ENCODE peak calls at places on chromosomes 12 and 14, in seven cellular contexts. L is left ventricle myocardium inferior; I is uterus; Z is PC-9; M is CD8-positive, alpha-beta T cell; Y is BE2C; J is transverse colon. O is an unnamed sample.
A peak's percentile ranks its signal among the peaks of the same experiment; 100 is the strongest.

GRCh38 chr12:110948041-110948440 is 27.7 kb upstream of the MYL2 start:
- DNase-seq in L (no peak), I (no peak), Z (no peak), M (no peak), Y (no peak), J (no peak), O (no peak)

GRCh38 chr14:94144765-94145164 is 15.4 kb upstream of the IFI27L2 start:
- DNase-seq in L (no peak), I (no peak), Z (no peak), M (no peak), Y (no peak), J (no peak), O (no peak)

GRCh38 chr12:66716522-66716921 is 37.6 kb upstream of the GRIP1 start:
- DNase-seq in L (no peak), I (no peak), Z (no peak), M (no peak), Y (no peak), J (no peak), O (no peak)

GRCh38 chr14:24416932-24417619 is 12.4 kb downstream of the CBLN3 start:
- DNase-seq in L (no peak), I (no peak), Z (no peak), M (no peak), Y (no peak), J (no peak), O (no peak)

GRCh38 chr12:24922109-24922508 is 26.8 kb downstream of the BCAT1 start:
- DNase-seq in L (no peak), I (no peak), Z (no peak), M (no peak), Y (no peak), J (no peak), O (no peak)

GRCh38 chr12:6606331-6607131 is 648 bp downstream of the CHD4 start:
- DNase-seq in L (peak; percentile 77), I (peak; percentile 74), Z (peak; percentile 40), M (peak; percentile 76), Y (peak; percentile 77), J (peak; percentile 72), O (peak; percentile 63)

GRCh38 chr12:55862286-55862685 is 19.6 kb upstream of the MMP19 start:
- DNase-seq in L (no peak), I (no peak), Z (no peak), M (no peak), Y (no peak), J (no peak), O (no peak)

GRCh38 chr12:110657747-110658146 is 31.2 kb downstream of the HVCN1 start:
- DNase-seq in L (no peak), I (peak; percentile 23), Z (no peak), M (no peak), Y (no peak), J (no peak), O (no peak)

GRCh38 chr14:27386391-27386790 is 788.6 kb upstream of the NOVA1 start:
- DNase-seq in L (no peak), I (no peak), Z (no peak), M (no peak), Y (no peak), J (no peak), O (no peak)

GRCh38 chr12:79407671-79408622 is 282.8 kb downstream of the PAWR start:
- DNase-seq in L (peak; percentile 16), I (peak; percentile 56), Z (peak; percentile 70), M (no peak), Y (peak; percentile 47), J (peak; percentile 69), O (peak; percentile 94)

GRCh38 chr14:25041898-25042297 is 8.0 kb downstream of the STXBP6 start:
- DNase-seq in L (no peak), I (no peak), Z (no peak), M (no peak), Y (no peak), J (no peak), O (no peak)

GRCh38 chr14:74459289-74459946 is 33.4 kb upstream of the SYNDIG1L start:
- DNase-seq in L (no peak), I (no peak), Z (no peak), M (no peak), Y (peak; percentile 67), J (no peak), O (peak; percentile 47)

GRCh38 chr14:72588521-72588920 is 305.4 kb downstream of the DPF3 start:
- DNase-seq in L (no peak), I (no peak), Z (no peak), M (no peak), Y (no peak), J (no peak), O (no peak)

GRCh38 chr14:102803139-102803538 is 25.9 kb downstream of the TRAF3 start:
- DNase-seq in L (no peak), I (no peak), Z (no peak), M (no peak), Y (no peak), J (no peak), O (no peak)

GRCh38 chr12:57889541-57889989 is 43.0 kb upstream of the CTDSP2 start:
- DNase-seq in L (peak; percentile 83), I (peak; percentile 89), Z (no peak), M (no peak), Y (no peak), J (peak; percentile 71), O (peak; percentile 98)

GRCh38 chr12:94057262-94058151 is 90.9 kb upstream of the PLXNC1 start:
- DNase-seq in L (no peak), I (no peak), Z (no peak), M (no peak), Y (no peak), J (no peak), O (no peak)

GRCh38 chr12:127172857-127173256 is 1094.1 kb upstream of the TMEM132C start:
- DNase-seq in L (no peak), I (no peak), Z (no peak), M (no peak), Y (no peak), J (no peak), O (no peak)

GRCh38 chr12:11650697-11651281 is 1.3 kb downstream of the ETV6 start:
- DNase-seq in L (no peak), I (no peak), Z (no peak), M (no peak), Y (no peak), J (peak; percentile 15), O (peak; percentile 15)

GRCh38 chr12:95943231-95943842 is at the start of gene AMDHD1:
- DNase-seq in L (peak; percentile 44), I (peak; percentile 28), Z (peak; percentile 36), M (peak; percentile 80), Y (peak; percentile 84), J (peak; percentile 62), O (peak; percentile 55)

GRCh38 chr12:104485651-104486341 is 29.0 kb downstream of the CHST11 start:
- DNase-seq in L (no peak), I (no peak), Z (no peak), M (peak; percentile 71), Y (no peak), J (no peak), O (no peak)

GRCh38 chr14:51410846-51411245 is 170.8 kb downstream of the TMX1 start:
- DNase-seq in L (no peak), I (no peak), Z (no peak), M (no peak), Y (no peak), J (no peak), O (no peak)

DNA sequence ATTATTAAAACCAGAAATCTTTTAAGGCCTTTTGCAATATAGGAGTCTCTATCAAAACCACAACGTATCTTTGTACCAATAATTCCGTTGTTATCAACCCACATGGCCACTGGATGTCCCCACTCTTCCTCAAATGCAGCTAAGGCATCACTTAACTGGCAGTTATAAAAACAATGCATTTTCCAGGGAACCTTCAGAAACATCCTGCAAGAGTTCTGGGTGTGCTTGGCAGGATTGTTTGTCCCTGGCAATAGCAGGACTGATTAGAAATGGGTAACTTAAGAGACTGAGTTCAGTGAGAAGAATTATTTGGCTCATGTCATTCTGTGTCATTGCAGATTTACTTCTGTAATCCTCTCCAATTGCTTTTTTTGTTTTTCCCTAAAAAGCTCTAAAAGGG is 112.0 kb downstream of the SLC15A5 start:
- DNase-seq in L (no peak), I (peak; percentile 28), Z (no peak), M (no peak), Y (peak; percentile 11), J (peak; percentile 52), O (peak; percentile 75)
- TF ChIP-seq CTCF in L (peak; percentile 42), I (peak; percentile 36), Z (peak; percentile 80), M (no peak), Y (peak; percentile 51), J (peak; percentile 68), O (peak; percentile 58)

GRCh38 chr12:49964849-49965624 is 3.4 kb downstream of the AQP5 start:
- DNase-seq in L (no peak), I (no peak), Z (no peak), M (no peak), Y (no peak), J (no peak), O (no peak)

GRCh38 chr12:49963976-49964815 is 2.5 kb downstream of the AQP5 start:
- DNase-seq in L (no peak), I (no peak), Z (no peak), M (no peak), Y (no peak), J (no peak), O (no peak)

GRCh38 chr12:49967042-49967776 is 5.5 kb downstream of the AQP5 start:
- DNase-seq in L (peak; percentile 89), I (peak; percentile 82), Z (peak; percentile 77), M (peak; percentile 97), Y (peak; percentile 99), J (peak; percentile 94), O (peak; percentile 87)

GRCh38 chr12:49966511-49967041 is 4.9 kb downstream of the AQP5 start:
- DNase-seq in L (no peak), I (no peak), Z (no peak), M (no peak), Y (no peak), J (no peak), O (no peak)

GRCh38 chr12:49965836-49966235 is 4.2 kb downstream of the AQP5 start:
- DNase-seq in L (no peak), I (no peak), Z (no peak), M (no peak), Y (no peak), J (no peak), O (no peak)
- H3K4me1 ChIP-seq in L (peaks cover 32% of the 10 kb centered on the region), I (no peaks in the 10 kb centered on the region), Z (peaks cover 38% of the 10 kb centered on the region), M (peaks cover 9% of the 10 kb centered on the region), Y (peaks cover 9% of the 10 kb centered on the region), J (peaks cover 17% of the 10 kb centered on the region), O (peaks cover 3% of the 10 kb centered on the region)

GRCh38 chr14:38618514-38618913 is 362.6 kb upstream of the CLEC14A start:
- DNase-seq in L (no peak), I (no peak), Z (no peak), M (no peak), Y (no peak), J (no peak), O (no peak)
- TF ChIP-seq CTCF in L (no peak), I (no peak), Z (no peak), M (no peak), Y (peak; percentile 52), J (no peak), O (no peak)

GRCh38 chr12:131380220-131380957 is 330.5 kb upstream of the SFSWAP start:
- DNase-seq in L (no peak), I (no peak), Z (no peak), M (peak; percentile 19), Y (no peak), J (no peak), O (no peak)

GRCh38 chr12:131378176-131378842 is 332.6 kb upstream of the SFSWAP start:
- DNase-seq in L (no peak), I (no peak), Z (no peak), M (peak; percentile 40), Y (no peak), J (no peak), O (no peak)

GRCh38 chr12:131380961-131381705 is 329.8 kb upstream of the SFSWAP start:
- DNase-seq in L (no peak), I (no peak), Z (no peak), M (peak; percentile 37), Y (no peak), J (no peak), O (no peak)

GRCh38 chr12:131378861-131379665 is 331.8 kb upstream of the SFSWAP start:
- DNase-seq in L (no peak), I (no peak), Z (no peak), M (peak; percentile 42), Y (no peak), J (no peak), O (no peak)

GRCh38 chr12:131379758-131380157 is 331.1 kb upstream of the SFSWAP start:
- DNase-seq in L (no peak), I (no peak), Z (no peak), M (peak; percentile 13), Y (no peak), J (no peak), O (no peak)
- H3K4me1 ChIP-seq in L (no peaks in the 10 kb centered on the region), I (no peaks in the 10 kb centered on the region), Z (no peaks in the 10 kb centered on the region), M (no peaks in the 10 kb centered on the region), Y (no peaks in the 10 kb centered on the region), J (no peaks in the 10 kb centered on the region), O (no peaks in the 10 kb centered on the region)